ENCODE peak calls at places on chromosomes 11 and 22, in five cellular contexts. C, P, K, X and V are unnamed samples.

GRCh38 chr22:45064313-45065268 is 54.8 kb upstream of the PHF21B start:
- DNase-seq in C (no peak), P (no peak), K (peak; percentile 52), X (no peak), V (no peak)

GRCh38 chr22:42389137-42389536 is 43.1 kb downstream of the NFAM1 start:
- DNase-seq in C (no peak), P (no peak), K (no peak), X (no peak), V (no peak)

GRCh38 chr11:92978226-92979111 is 9.0 kb downstream of the MTNR1B start:
- DNase-seq in C (no peak), P (no peak), K (no peak), X (no peak), V (no peak)

GRCh38 chr11:76159983-76160661 is 46.2 kb downstream of the WNT11 start:
- DNase-seq in C (no peak), P (no peak), K (no peak), X (no peak), V (no peak)

GRCh38 chr11:119342023-119342300 is 1.3 kb upstream of the C1QTNF5 start:
- DNase-seq in C (no peak), P (no peak), K (no peak), X (no peak), V (no peak)

GRCh38 chr11:3198815-3199214 is 19.8 kb downstream of the MRGPRG start:
- DNase-seq in C (no peak), P (no peak), K (no peak), X (no peak), V (no peak)

GRCh38 chr22:17606472-17606871 is 22.1 kb downstream of the ATP6V1E1 start:
- DNase-seq in C (no peak), P (no peak), K (no peak), X (no peak), V (no peak)

GRCh38 chr11:79403839-79404238 is 37.0 kb downstream of the TENM4 start:
- DNase-seq in C (no peak), P (no peak), K (no peak), X (no peak), V (no peak)

GRCh38 chr11:78069465-78069864 is 5.8 kb downstream of the THRSP start:
- DNase-seq in C (no peak), P (no peak), K (no peak), X (no peak), V (no peak)

DNA sequence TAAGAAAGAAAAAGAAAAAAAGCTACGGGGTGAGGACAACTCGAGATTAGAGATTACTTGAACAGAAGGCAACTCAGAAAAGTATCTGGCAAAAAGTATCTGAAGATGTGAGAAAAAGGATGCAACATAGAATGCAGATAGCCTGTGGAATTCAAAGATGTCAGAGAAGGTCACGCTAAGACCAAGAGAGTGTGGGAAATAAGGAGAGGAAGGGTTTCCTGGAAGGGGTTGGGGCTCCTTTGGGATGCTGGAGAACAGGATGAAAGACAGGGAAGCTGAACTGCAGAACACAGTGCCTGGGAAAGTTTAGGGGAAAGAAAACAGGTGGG is 1.2 kb downstream of the GUCY1A2 start:
- DNase-seq in C (no peak), P (no peak), K (no peak), X (no peak), V (no peak)
- H3K4me3 ChIP-seq in C (peak overlapping the region; percentile 43), P (no peak overlapping the region), K (peak overlapping the region; percentile 49), X (no peak overlapping the region), V (peak overlapping the region; percentile 47)

GRCh38 chr11:73596547-73596946 is 1.4 kb downstream of the FAM168A start:
- DNase-seq in C (no peak), P (no peak), K (no peak), X (no peak), V (no peak)
- H3K4me3 ChIP-seq in C (no peak overlapping the region), P (no peak overlapping the region), K (peak overlapping the region; percentile 75), X (no peak overlapping the region), V (peak overlapping the region; percentile 62)

DNA sequence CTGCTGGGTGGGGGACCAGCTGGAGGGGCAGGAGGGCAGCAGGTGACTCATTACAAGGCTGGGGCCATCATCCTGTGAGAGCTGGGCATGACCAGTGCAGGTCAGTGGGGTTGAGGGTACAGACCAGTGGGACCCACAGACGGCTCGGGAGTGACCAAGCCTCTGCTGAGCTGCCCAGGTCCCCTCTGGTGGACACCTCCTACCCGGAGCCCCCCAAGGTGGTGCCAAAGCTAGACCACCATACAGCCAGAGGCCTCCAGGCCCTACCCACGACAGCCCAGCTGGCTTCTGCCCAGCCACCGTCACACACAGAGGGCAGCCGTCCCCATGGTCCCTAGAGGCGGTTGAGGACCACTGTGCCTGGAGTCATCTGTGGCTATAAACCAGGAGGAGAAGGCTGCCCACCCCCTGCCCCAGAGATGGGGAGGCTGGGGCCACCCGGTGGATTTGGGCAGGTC is 695 bp downstream of the MYEOV start:
- DNase-seq in C (no peak), P (no peak), K (no peak), X (no peak), V (no peak)
- H3K4me3 ChIP-seq in C (no peak overlapping the region), P (no peak overlapping the region), K (no peak overlapping the region), X (no peak overlapping the region), V (no peak overlapping the region)

DNA sequence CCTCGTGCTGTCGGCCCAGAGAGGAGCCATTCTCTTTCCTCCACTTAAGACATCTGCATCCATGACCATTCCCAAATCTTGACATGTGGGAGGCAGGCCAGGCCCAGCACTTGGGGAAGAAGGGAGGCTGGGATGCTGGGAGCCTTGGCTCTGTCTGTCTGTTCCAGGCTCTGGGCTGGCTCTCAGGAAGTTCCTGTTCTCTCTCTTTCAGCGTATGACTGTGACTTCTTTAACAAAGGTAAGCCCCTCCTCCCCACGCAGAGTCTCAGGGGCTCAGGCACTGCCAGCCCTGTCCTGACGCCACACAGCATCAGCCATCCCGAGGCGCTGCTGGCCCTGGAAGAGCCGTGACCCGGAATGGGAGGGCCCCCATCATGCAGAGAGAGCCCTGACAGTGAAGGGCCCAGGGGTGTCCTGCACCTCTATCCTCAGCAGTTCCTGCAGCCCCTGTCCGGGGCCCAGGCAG is 52.4 kb downstream of the OTOG start:
- DNase-seq in C (no peak), P (no peak), K (no peak), X (no peak), V (no peak)
- H3K4me3 ChIP-seq in C (no peak overlapping the region), P (no peak overlapping the region), K (no peak overlapping the region), X (no peak overlapping the region), V (no peak overlapping the region)

GRCh38 chr11:122097419-122098001 is 18.5 kb downstream of the BLID start:
- DNase-seq in C (no peak), P (no peak), K (no peak), X (no peak), V (no peak)
- H3K4me3 ChIP-seq in C (no peak overlapping the region), P (no peak overlapping the region), K (peak overlapping the region; percentile 59), X (no peak overlapping the region), V (no peak overlapping the region)

DNA sequence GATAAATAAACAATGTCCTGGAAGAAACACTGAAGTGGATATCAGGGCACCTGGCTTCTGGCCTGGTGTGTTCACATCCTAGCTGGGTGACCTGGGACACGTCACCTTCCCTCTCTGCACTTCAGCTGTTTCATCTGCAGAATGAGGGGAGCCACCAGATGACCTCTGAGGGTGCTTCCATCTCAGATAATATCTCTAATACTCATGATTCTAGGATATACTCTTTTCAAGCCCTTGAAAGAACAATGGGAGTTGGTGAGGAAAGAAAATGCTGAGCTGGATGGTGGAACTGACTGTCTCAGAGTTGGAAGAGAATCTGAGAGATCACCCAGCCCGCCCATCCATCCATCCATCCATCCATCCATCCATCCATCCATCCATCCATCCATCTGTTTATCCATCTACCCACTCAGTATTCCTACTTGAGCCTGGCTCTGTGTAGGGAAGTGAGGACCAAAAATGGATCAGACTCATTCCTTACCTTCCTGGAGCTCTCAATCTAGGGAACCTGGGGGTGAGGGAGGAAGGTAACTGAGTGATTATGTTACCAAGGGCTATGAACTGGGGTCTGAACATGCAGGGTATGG is 28.2 kb upstream of the LIPT2 start:
- DNase-seq in C (no peak), P (no peak), K (no peak), X (no peak), V (no peak)
- H3K4me3 ChIP-seq in C (no peak overlapping the region), P (no peak overlapping the region), K (no peak overlapping the region), X (no peak overlapping the region), V (no peak overlapping the region)

GRCh38 chr11:828501-829115 is 889 bp downstream of the CRACR2B start:
- DNase-seq in C (no peak), P (no peak), K (no peak), X (no peak), V (no peak)
- H3K4me3 ChIP-seq in C (no peak overlapping the region), P (no peak overlapping the region), K (no peak overlapping the region), X (no peak overlapping the region), V (no peak overlapping the region)